ENCODE peak calls at places on chromosome 20, in eight cellular contexts. G is fibroblast of lung, E is right lobe of liver, Y is epithelial cell of proximal tubule, A is esophagus muscularis mucosa, K is IMR-90, H is lower leg skin, C is GM06990. V is an unnamed sample.

GRCh38 chr20:49420811-49421295 is 61.6 kb downstream of the KCNB1 start:
- DNase-seq in K (no peak), A (no peak), H (peak; percentile 81), E (no peak), Y (peak; percentile 70), G (no peak), C (no peak), V (no peak)

GRCh38 chr20:25188218-25188617 is 7.3 kb upstream of the ENTPD6 start:
- DNase-seq in Y (no peak), K (no peak), A (no peak), E (no peak), G (no peak), H (no peak), C (no peak), V (no peak)

GRCh38 chr20:11389188-11389587 is 528.5 kb upstream of the BTBD3 start:
- DNase-seq in Y (no peak), H (no peak), C (no peak), G (peak; percentile 53), A (no peak), K (peak; percentile 28), E (no peak), V (no peak)

GRCh38 chr20:41290804-41291389 is 26.6 kb downstream of the ZHX3 start:
- DNase-seq in A (no peak), K (no peak), G (no peak), E (no peak), Y (no peak), H (no peak), C (no peak), V (no peak)

GRCh38 chr20:5535211-5535756 is 214.9 kb upstream of the SHLD1 start:
- DNase-seq in C (no peak), E (no peak), K (peak; percentile 98), H (peak; percentile 32), A (no peak), Y (no peak), G (peak; percentile 75), V (no peak)

GRCh38 chr20:48186915-48187314 is 401.6 kb upstream of the SULF2 start:
- DNase-seq in H (peak; percentile 36), C (no peak), Y (no peak), A (no peak), K (no peak), E (no peak), G (peak; percentile 60), V (no peak)

GRCh38 chr20:34798328-34798727 is 27.1 kb downstream of the NCOA6 start:
- DNase-seq in H (no peak), Y (no peak), C (no peak), E (no peak), G (no peak), K (no peak), A (no peak), V (no peak)

GRCh38 chr20:36398515-36398914 is 92.4 kb downstream of the DLGAP4 start:
- DNase-seq in E (no peak), K (no peak), C (no peak), Y (no peak), G (no peak), H (no peak), A (no peak), V (no peak)

GRCh38 chr20:49877254-49877990 is 37.9 kb downstream of the SPATA2 start:
- DNase-seq in C (no peak), E (no peak), Y (no peak), G (peak; percentile 33), A (no peak), H (no peak), K (no peak), V (no peak)

GRCh38 chr20:17808357-17808756 is 108.6 kb downstream of the BANF2 start:
- DNase-seq in C (no peak), A (no peak), K (peak; percentile 48), G (peak; percentile 25), E (peak; percentile 47), H (peak; percentile 55), Y (no peak), V (no peak)

GRCh38 chr20:43949741-43950618 is 35.3 kb downstream of the TOX2 start:
- DNase-seq in E (peak; percentile 49), H (peak; percentile 37), G (peak; percentile 35), C (peak; percentile 78), Y (no peak), K (no peak), A (no peak), V (no peak)

GRCh38 chr20:50821257-50821921 is 26.5 kb downstream of the BCAS4 start:
- DNase-seq in H (no peak), C (no peak), G (no peak), K (no peak), A (no peak), E (no peak), Y (no peak), V (no peak)

GRCh38 chr20:34824861-34825529 is 456 bp downstream of the NCOA6 start:
- DNase-seq in C (peak; percentile 80), H (peak; percentile 20), G (peak; percentile 40), K (peak; percentile 28), A (peak; percentile 90), Y (no peak), E (peak; percentile 72), V (no peak)

GRCh38 chr20:57821930-57822329 is 112.1 kb upstream of the PMEPA1 start:
- DNase-seq in Y (no peak), K (no peak), G (no peak), E (no peak), C (no peak), A (no peak), H (no peak), V (no peak)

GRCh38 chr20:23520185-23520584 is 29.3 kb downstream of the CST8 start:
- DNase-seq in Y (peak; percentile 18), E (no peak), G (no peak), K (no peak), A (no peak), H (no peak), C (no peak), V (no peak)

GRCh38 chr20:51176846-51177245 is 153.9 kb upstream of the KCNG1 start:
- DNase-seq in G (peak; percentile 81), Y (no peak), E (no peak), K (peak; percentile 18), A (no peak), H (no peak), C (no peak), V (peak; percentile 36)

GRCh38 chr20:49281059-49281912 is 3.4 kb upstream of the ZNFX1 start:
- DNase-seq in C (no peak), E (no peak), A (no peak), Y (no peak), K (no peak), H (no peak), G (peak; percentile 53), V (no peak)

GRCh38 chr20:49147269-49147668 is 40.9 kb downstream of the STAU1 start:
- DNase-seq in E (no peak), C (no peak), K (no peak), A (no peak), Y (no peak), H (no peak), G (no peak), V (no peak)

GRCh38 chr20:17155401-17155800 is 71.4 kb upstream of the PCSK2 start:
- DNase-seq in Y (no peak), C (no peak), K (no peak), E (no peak), A (peak; percentile 82), G (no peak), H (no peak), V (no peak)

GRCh38 chr20:24634855-24635254 is 165.4 kb downstream of the SYNDIG1 start:
- DNase-seq in G (peak; percentile 90), Y (peak; percentile 31), C (no peak), E (no peak), A (no peak), H (no peak), K (peak; percentile 94), V (peak; percentile 66)

GRCh38 chr20:63808964-63809674 is 21.9 kb downstream of the ZBTB46 start:
- DNase-seq in C (no peak), A (no peak), K (no peak), E (no peak), G (no peak), Y (no peak), H (no peak), V (no peak)
- TF ChIP-seq CTCF in C (no peak), A (no peak), K (no peak), E (no peak), G (no peak), Y (no peak), H (no peak), V (no peak)

GRCh38 chr20:64164123-64164836 is at the start of gene MYT1:
- DNase-seq in H (no peak), G (no peak), K (no peak), E (no peak), Y (no peak), C (no peak), A (no peak), V (no peak)
- H3K4me3 ChIP-seq in H (no peak within 1 kb of the TSS), G (no peak within 1 kb of the TSS), K (no peak within 1 kb of the TSS), E (no peak within 1 kb of the TSS), Y (no peak within 1 kb of the TSS), C (no peak within 1 kb of the TSS), A (no peak within 1 kb of the TSS), V (no peak within 1 kb of the TSS)

GRCh38 chr20:3068986-3069900 is 2.2 kb upstream of the OXT start:
- DNase-seq in H (no peak), G (no peak), A (no peak), Y (peak; percentile 65), E (peak; percentile 84), C (no peak), K (peak; percentile 36), V (no peak)
- TF ChIP-seq CTCF in H (no peak), G (no peak), A (no peak), Y (no peak), E (no peak), C (peak; percentile 49), K (no peak), V (no peak)

DNA sequence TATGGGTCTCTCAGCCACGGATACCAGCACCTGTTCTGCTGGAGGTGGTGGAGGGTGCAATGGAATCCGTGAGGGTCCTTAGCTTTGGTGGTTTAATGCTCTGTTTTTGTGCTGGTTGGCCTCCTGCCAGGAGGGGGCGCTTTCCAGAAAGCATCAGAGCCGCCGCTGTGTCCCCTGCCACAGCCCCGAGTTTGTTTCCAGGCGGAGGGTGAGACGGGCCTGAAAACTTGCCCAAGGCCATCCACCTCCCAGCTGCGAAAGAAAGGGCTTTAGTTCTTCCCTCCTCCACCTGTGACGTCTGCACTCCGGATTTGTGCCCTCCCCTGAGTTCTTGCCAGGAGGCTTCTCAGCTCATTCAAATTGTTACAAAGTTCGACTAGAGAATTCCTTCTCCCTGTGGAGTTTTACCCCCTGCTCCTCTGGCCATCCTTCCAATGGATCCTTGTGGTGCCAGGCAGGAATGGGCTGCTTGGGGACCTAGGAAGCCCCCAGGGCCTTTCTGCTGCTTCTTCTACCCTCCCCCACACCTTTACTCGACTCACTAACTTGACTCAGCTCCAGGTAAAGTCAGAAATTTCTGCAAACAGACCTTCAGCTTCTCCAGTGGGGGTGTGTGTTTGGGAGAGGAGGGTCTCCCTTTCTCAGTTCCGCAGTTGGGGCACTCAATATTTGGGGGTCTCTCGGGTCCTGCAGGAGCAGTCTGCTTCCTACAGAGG is 873.7 kb downstream of the KIF16B start:
- DNase-seq in C (no peak), G (no peak), A (no peak), H (no peak), Y (no peak), E (no peak), K (no peak), V (no peak)
- H3K4me3 ChIP-seq in C (no peak overlapping the region), G (no peak overlapping the region), A (no peak overlapping the region), H (no peak overlapping the region), Y (no peak overlapping the region), E (no peak overlapping the region), K (no peak overlapping the region), V (no peak overlapping the region)